ENCODE peak calls at places on chromosomes 2 and 18, in nine cellular contexts. One of them, this sample, is unnamed.

GRCh38 chr2:237380768-237381167 is 33.2 kb downstream of the COL6A3 start:
- DNase-seq in KBM-7: no peak
- DNase-seq in stimulated activated CD4-positive, alpha-beta T cell treated with anti-CD3 and anti-CD28 coated beads, Interleukin-1b, Interleukin-23, amount 100 ng/mL, for 4 hours: no peak
- DNase-seq in mesothelial cell of epicardium: no peak
- DNase-seq in sciatic nerve: no peak
- DNase-seq in brain microvascular endothelial cell: no peak
- DNase-seq in stomach: no peak
- DNase-seq in upper lobe of right lung: no peak
- DNase-seq in cardiac muscle cell: no peak
- DNase-seq in this sample: no peak

GRCh38 chr2:70087703-70088507 is 628 bp downstream of the PCBP1 start:
- DNase-seq in KBM-7: peak
- DNase-seq in stimulated activated CD4-positive, alpha-beta T cell treated with anti-CD3 and anti-CD28 coated beads, Interleukin-1b, Interleukin-23, amount 100 ng/mL, for 4 hours: peak
- DNase-seq in mesothelial cell of epicardium: peak
- DNase-seq in sciatic nerve: peak
- DNase-seq in brain microvascular endothelial cell: peak
- DNase-seq in stomach: peak
- DNase-seq in upper lobe of right lung: peak
- DNase-seq in cardiac muscle cell: peak
- DNase-seq in this sample: peak

GRCh38 chr2:156486175-156486574 is 50.0 kb downstream of the GPD2 start:
- DNase-seq in KBM-7: no peak
- DNase-seq in stimulated activated CD4-positive, alpha-beta T cell treated with anti-CD3 and anti-CD28 coated beads, Interleukin-1b, Interleukin-23, amount 100 ng/mL, for 4 hours: no peak
- DNase-seq in mesothelial cell of epicardium: no peak
- DNase-seq in sciatic nerve: no peak
- DNase-seq in brain microvascular endothelial cell: peak
- DNase-seq in stomach: no peak
- DNase-seq in upper lobe of right lung: no peak
- DNase-seq in cardiac muscle cell: no peak
- DNase-seq in this sample: no peak

GRCh38 chr2:11784747-11785610 is 38.5 kb downstream of the LPIN1 start:
- DNase-seq in KBM-7: peak
- DNase-seq in stimulated activated CD4-positive, alpha-beta T cell treated with anti-CD3 and anti-CD28 coated beads, Interleukin-1b, Interleukin-23, amount 100 ng/mL, for 4 hours: peak
- DNase-seq in mesothelial cell of epicardium: peak
- DNase-seq in sciatic nerve: peak
- DNase-seq in brain microvascular endothelial cell: peak
- DNase-seq in stomach: peak
- DNase-seq in upper lobe of right lung: no peak
- DNase-seq in cardiac muscle cell: peak
- DNase-seq in this sample: peak

GRCh38 chr2:58633576-58634365 is 392.6 kb upstream of the FANCL start:
- DNase-seq in KBM-7: no peak
- DNase-seq in stimulated activated CD4-positive, alpha-beta T cell treated with anti-CD3 and anti-CD28 coated beads, Interleukin-1b, Interleukin-23, amount 100 ng/mL, for 4 hours: no peak
- DNase-seq in mesothelial cell of epicardium: no peak
- DNase-seq in sciatic nerve: no peak
- DNase-seq in brain microvascular endothelial cell: peak
- DNase-seq in stomach: no peak
- DNase-seq in upper lobe of right lung: no peak
- DNase-seq in cardiac muscle cell: no peak
- DNase-seq in this sample: no peak

GRCh38 chr18:26650310-26651285 is 102.2 kb upstream of the KCTD1 start:
- DNase-seq in KBM-7: no peak
- DNase-seq in stimulated activated CD4-positive, alpha-beta T cell treated with anti-CD3 and anti-CD28 coated beads, Interleukin-1b, Interleukin-23, amount 100 ng/mL, for 4 hours: no peak
- DNase-seq in mesothelial cell of epicardium: no peak
- DNase-seq in sciatic nerve: no peak
- DNase-seq in brain microvascular endothelial cell: no peak
- DNase-seq in stomach: no peak
- DNase-seq in upper lobe of right lung: no peak
- DNase-seq in cardiac muscle cell: no peak
- DNase-seq in this sample: no peak

GRCh38 chr2:69026026-69026425 is 13.0 kb downstream of the ANTXR1 start:
- DNase-seq in KBM-7: peak
- DNase-seq in stimulated activated CD4-positive, alpha-beta T cell treated with anti-CD3 and anti-CD28 coated beads, Interleukin-1b, Interleukin-23, amount 100 ng/mL, for 4 hours: no peak
- DNase-seq in mesothelial cell of epicardium: no peak
- DNase-seq in sciatic nerve: no peak
- DNase-seq in brain microvascular endothelial cell: peak
- DNase-seq in stomach: peak
- DNase-seq in upper lobe of right lung: no peak
- DNase-seq in cardiac muscle cell: no peak
- DNase-seq in this sample: no peak

GRCh38 chr2:124810132-124810531 is 785.0 kb downstream of the CNTNAP5 start:
- DNase-seq in KBM-7: no peak
- DNase-seq in stimulated activated CD4-positive, alpha-beta T cell treated with anti-CD3 and anti-CD28 coated beads, Interleukin-1b, Interleukin-23, amount 100 ng/mL, for 4 hours: no peak
- DNase-seq in mesothelial cell of epicardium: no peak
- DNase-seq in sciatic nerve: no peak
- DNase-seq in brain microvascular endothelial cell: no peak
- DNase-seq in stomach: no peak
- DNase-seq in upper lobe of right lung: no peak
- DNase-seq in cardiac muscle cell: peak
- DNase-seq in this sample: no peak

GRCh38 chr2:20094955-20095354 is 43.5 kb upstream of the LAPTM4A start:
- DNase-seq in KBM-7: no peak
- DNase-seq in stimulated activated CD4-positive, alpha-beta T cell treated with anti-CD3 and anti-CD28 coated beads, Interleukin-1b, Interleukin-23, amount 100 ng/mL, for 4 hours: no peak
- DNase-seq in mesothelial cell of epicardium: no peak
- DNase-seq in sciatic nerve: no peak
- DNase-seq in brain microvascular endothelial cell: no peak
- DNase-seq in stomach: no peak
- DNase-seq in upper lobe of right lung: no peak
- DNase-seq in cardiac muscle cell: no peak
- DNase-seq in this sample: no peak

GRCh38 chr2:17115042-17115441 is 403.2 kb downstream of the RAD51AP2 start:
- DNase-seq in KBM-7: no peak
- DNase-seq in stimulated activated CD4-positive, alpha-beta T cell treated with anti-CD3 and anti-CD28 coated beads, Interleukin-1b, Interleukin-23, amount 100 ng/mL, for 4 hours: no peak
- DNase-seq in mesothelial cell of epicardium: no peak
- DNase-seq in sciatic nerve: no peak
- DNase-seq in brain microvascular endothelial cell: no peak
- DNase-seq in stomach: no peak
- DNase-seq in upper lobe of right lung: no peak
- DNase-seq in cardiac muscle cell: no peak
- DNase-seq in this sample: no peak

GRCh38 chr18:41828137-41828536 is 126.9 kb upstream of the PIK3C3 start:
- DNase-seq in KBM-7: no peak
- DNase-seq in stimulated activated CD4-positive, alpha-beta T cell treated with anti-CD3 and anti-CD28 coated beads, Interleukin-1b, Interleukin-23, amount 100 ng/mL, for 4 hours: no peak
- DNase-seq in mesothelial cell of epicardium: no peak
- DNase-seq in sciatic nerve: no peak
- DNase-seq in brain microvascular endothelial cell: no peak
- DNase-seq in stomach: no peak
- DNase-seq in upper lobe of right lung: no peak
- DNase-seq in cardiac muscle cell: no peak
- DNase-seq in this sample: no peak

GRCh38 chr2:68193774-68194372 is 36.2 kb downstream of the PNO1 start:
- DNase-seq in KBM-7: no peak
- DNase-seq in stimulated activated CD4-positive, alpha-beta T cell treated with anti-CD3 and anti-CD28 coated beads, Interleukin-1b, Interleukin-23, amount 100 ng/mL, for 4 hours: no peak
- DNase-seq in mesothelial cell of epicardium: no peak
- DNase-seq in sciatic nerve: no peak
- DNase-seq in brain microvascular endothelial cell: no peak
- DNase-seq in stomach: no peak
- DNase-seq in upper lobe of right lung: no peak
- DNase-seq in cardiac muscle cell: no peak
- DNase-seq in this sample: no peak

GRCh38 chr2:238158807-238159539 is at the start of gene ERFE:
- DNase-seq in KBM-7: peak
- DNase-seq in stimulated activated CD4-positive, alpha-beta T cell treated with anti-CD3 and anti-CD28 coated beads, Interleukin-1b, Interleukin-23, amount 100 ng/mL, for 4 hours: peak
- DNase-seq in mesothelial cell of epicardium: no peak
- DNase-seq in sciatic nerve: no peak
- DNase-seq in brain microvascular endothelial cell: no peak
- DNase-seq in stomach: no peak
- DNase-seq in upper lobe of right lung: peak
- DNase-seq in cardiac muscle cell: peak
- DNase-seq in this sample: peak

GRCh38 chr2:42101641-42102605 is 54.1 kb downstream of the PKDCC start:
- DNase-seq in KBM-7: no peak
- DNase-seq in stimulated activated CD4-positive, alpha-beta T cell treated with anti-CD3 and anti-CD28 coated beads, Interleukin-1b, Interleukin-23, amount 100 ng/mL, for 4 hours: peak
- DNase-seq in mesothelial cell of epicardium: peak
- DNase-seq in sciatic nerve: peak
- DNase-seq in brain microvascular endothelial cell: peak
- DNase-seq in stomach: peak
- DNase-seq in upper lobe of right lung: peak
- DNase-seq in cardiac muscle cell: no peak
- DNase-seq in this sample: peak

GRCh38 chr2:220503446-220503845 is 876.0 kb downstream of the SLC4A3 start:
- DNase-seq in KBM-7: no peak
- DNase-seq in stimulated activated CD4-positive, alpha-beta T cell treated with anti-CD3 and anti-CD28 coated beads, Interleukin-1b, Interleukin-23, amount 100 ng/mL, for 4 hours: no peak
- DNase-seq in mesothelial cell of epicardium: no peak
- DNase-seq in sciatic nerve: no peak
- DNase-seq in brain microvascular endothelial cell: no peak
- DNase-seq in stomach: no peak
- DNase-seq in upper lobe of right lung: no peak
- DNase-seq in cardiac muscle cell: no peak
- DNase-seq in this sample: no peak

GRCh38 chr2:231780123-231780908 is 766 bp downstream of the PDE6D start:
- DNase-seq in KBM-7: peak
- DNase-seq in stimulated activated CD4-positive, alpha-beta T cell treated with anti-CD3 and anti-CD28 coated beads, Interleukin-1b, Interleukin-23, amount 100 ng/mL, for 4 hours: no peak
- DNase-seq in mesothelial cell of epicardium: peak
- DNase-seq in sciatic nerve: no peak
- DNase-seq in brain microvascular endothelial cell: peak
- DNase-seq in stomach: no peak
- DNase-seq in upper lobe of right lung: peak
- DNase-seq in cardiac muscle cell: peak
- DNase-seq in this sample: peak

GRCh38 chr18:33146009-33146408 is 294.5 kb downstream of the CCDC178 start:
- DNase-seq in KBM-7: no peak
- DNase-seq in stimulated activated CD4-positive, alpha-beta T cell treated with anti-CD3 and anti-CD28 coated beads, Interleukin-1b, Interleukin-23, amount 100 ng/mL, for 4 hours: no peak
- DNase-seq in mesothelial cell of epicardium: no peak
- DNase-seq in sciatic nerve: no peak
- DNase-seq in brain microvascular endothelial cell: no peak
- DNase-seq in stomach: no peak
- DNase-seq in upper lobe of right lung: no peak
- DNase-seq in cardiac muscle cell: no peak
- DNase-seq in this sample: no peak

GRCh38 chr2:118986733-118987132 is 44.7 kb downstream of the MARCO start:
- DNase-seq in KBM-7: no peak
- DNase-seq in stimulated activated CD4-positive, alpha-beta T cell treated with anti-CD3 and anti-CD28 coated beads, Interleukin-1b, Interleukin-23, amount 100 ng/mL, for 4 hours: no peak
- DNase-seq in mesothelial cell of epicardium: no peak
- DNase-seq in sciatic nerve: no peak
- DNase-seq in brain microvascular endothelial cell: no peak
- DNase-seq in stomach: no peak
- DNase-seq in upper lobe of right lung: no peak
- DNase-seq in cardiac muscle cell: no peak
- DNase-seq in this sample: no peak

GRCh38 chr2:167336213-167336612 is 447.9 kb downstream of the XIRP2 start:
- DNase-seq in KBM-7: no peak
- DNase-seq in stimulated activated CD4-positive, alpha-beta T cell treated with anti-CD3 and anti-CD28 coated beads, Interleukin-1b, Interleukin-23, amount 100 ng/mL, for 4 hours: no peak
- DNase-seq in mesothelial cell of epicardium: no peak
- DNase-seq in sciatic nerve: no peak
- DNase-seq in brain microvascular endothelial cell: no peak
- DNase-seq in stomach: no peak
- DNase-seq in upper lobe of right lung: no peak
- DNase-seq in cardiac muscle cell: no peak
- DNase-seq in this sample: no peak

GRCh38 chr18:25113081-25113480 is 238.9 kb downstream of the ZNF521 start:
- DNase-seq in KBM-7: no peak
- DNase-seq in stimulated activated CD4-positive, alpha-beta T cell treated with anti-CD3 and anti-CD28 coated beads, Interleukin-1b, Interleukin-23, amount 100 ng/mL, for 4 hours: no peak
- DNase-seq in mesothelial cell of epicardium: no peak
- DNase-seq in sciatic nerve: no peak
- DNase-seq in brain microvascular endothelial cell: no peak
- DNase-seq in stomach: no peak
- DNase-seq in upper lobe of right lung: no peak
- DNase-seq in cardiac muscle cell: peak
- DNase-seq in this sample: no peak

GRCh38 chr2:173999272-173999671 is 34.1 kb upstream of the SP3 start:
- DNase-seq in KBM-7: no peak
- DNase-seq in stimulated activated CD4-positive, alpha-beta T cell treated with anti-CD3 and anti-CD28 coated beads, Interleukin-1b, Interleukin-23, amount 100 ng/mL, for 4 hours: no peak
- DNase-seq in mesothelial cell of epicardium: no peak
- DNase-seq in sciatic nerve: no peak
- DNase-seq in brain microvascular endothelial cell: no peak
- DNase-seq in stomach: no peak
- DNase-seq in upper lobe of right lung: no peak
- DNase-seq in cardiac muscle cell: no peak
- DNase-seq in this sample: no peak

GRCh38 chr18:48845174-48845573 is 105.6 kb downstream of the SMAD7 start:
- DNase-seq in KBM-7: no peak
- DNase-seq in stimulated activated CD4-positive, alpha-beta T cell treated with anti-CD3 and anti-CD28 coated beads, Interleukin-1b, Interleukin-23, amount 100 ng/mL, for 4 hours: no peak
- DNase-seq in mesothelial cell of epicardium: no peak
- DNase-seq in sciatic nerve: no peak
- DNase-seq in brain microvascular endothelial cell: no peak
- DNase-seq in stomach: no peak
- DNase-seq in upper lobe of right lung: peak
- DNase-seq in cardiac muscle cell: no peak
- DNase-seq in this sample: peak

GRCh38 chr2:180625006-180625844 is 355.2 kb upstream of the UBE2E3 start:
- DNase-seq in KBM-7: no peak
- DNase-seq in stimulated activated CD4-positive, alpha-beta T cell treated with anti-CD3 and anti-CD28 coated beads, Interleukin-1b, Interleukin-23, amount 100 ng/mL, for 4 hours: no peak
- DNase-seq in mesothelial cell of epicardium: no peak
- DNase-seq in sciatic nerve: no peak
- DNase-seq in brain microvascular endothelial cell: peak
- DNase-seq in stomach: no peak
- DNase-seq in upper lobe of right lung: no peak
- DNase-seq in cardiac muscle cell: no peak
- DNase-seq in this sample: no peak

GRCh38 chr18:48739266-48740067 is 200.6 kb downstream of the CTIF start:
- DNase-seq in KBM-7: no peak
- DNase-seq in stimulated activated CD4-positive, alpha-beta T cell treated with anti-CD3 and anti-CD28 coated beads, Interleukin-1b, Interleukin-23, amount 100 ng/mL, for 4 hours: no peak
- DNase-seq in mesothelial cell of epicardium: no peak
- DNase-seq in sciatic nerve: no peak
- DNase-seq in brain microvascular endothelial cell: no peak
- DNase-seq in stomach: no peak
- DNase-seq in upper lobe of right lung: no peak
- DNase-seq in cardiac muscle cell: no peak
- DNase-seq in this sample: no peak

GRCh38 chr2:219327719-219328118 is 4.8 kb downstream of the RESP18 start:
- DNase-seq in KBM-7: no peak
- DNase-seq in stimulated activated CD4-positive, alpha-beta T cell treated with anti-CD3 and anti-CD28 coated beads, Interleukin-1b, Interleukin-23, amount 100 ng/mL, for 4 hours: no peak
- DNase-seq in mesothelial cell of epicardium: no peak
- DNase-seq in sciatic nerve: no peak
- DNase-seq in brain microvascular endothelial cell: no peak
- DNase-seq in stomach: no peak
- DNase-seq in upper lobe of right lung: no peak
- DNase-seq in cardiac muscle cell: no peak
- DNase-seq in this sample: no peak

GRCh38 chr2:237351046-237351445 is 62.9 kb downstream of the COL6A3 start:
- DNase-seq in KBM-7: no peak
- DNase-seq in stimulated activated CD4-positive, alpha-beta T cell treated with anti-CD3 and anti-CD28 coated beads, Interleukin-1b, Interleukin-23, amount 100 ng/mL, for 4 hours: no peak
- DNase-seq in mesothelial cell of epicardium: no peak
- DNase-seq in sciatic nerve: no peak
- DNase-seq in brain microvascular endothelial cell: no peak
- DNase-seq in stomach: no peak
- DNase-seq in upper lobe of right lung: no peak
- DNase-seq in cardiac muscle cell: peak
- DNase-seq in this sample: no peak

GRCh38 chr18:67476585-67476984 is 39.9 kb downstream of the DSEL start:
- DNase-seq in KBM-7: no peak
- DNase-seq in stimulated activated CD4-positive, alpha-beta T cell treated with anti-CD3 and anti-CD28 coated beads, Interleukin-1b, Interleukin-23, amount 100 ng/mL, for 4 hours: no peak
- DNase-seq in mesothelial cell of epicardium: no peak
- DNase-seq in sciatic nerve: no peak
- DNase-seq in brain microvascular endothelial cell: no peak
- DNase-seq in stomach: no peak
- DNase-seq in upper lobe of right lung: no peak
- DNase-seq in cardiac muscle cell: no peak
- DNase-seq in this sample: no peak

GRCh38 chr2:72118951-72119350 is 28.7 kb downstream of the CYP26B1 start:
- DNase-seq in KBM-7: no peak
- DNase-seq in stimulated activated CD4-positive, alpha-beta T cell treated with anti-CD3 and anti-CD28 coated beads, Interleukin-1b, Interleukin-23, amount 100 ng/mL, for 4 hours: no peak
- DNase-seq in mesothelial cell of epicardium: no peak
- DNase-seq in sciatic nerve: peak
- DNase-seq in brain microvascular endothelial cell: no peak
- DNase-seq in stomach: no peak
- DNase-seq in upper lobe of right lung: no peak
- DNase-seq in cardiac muscle cell: no peak
- DNase-seq in this sample: no peak

GRCh38 chr2:227890495-227891079 is 19.2 kb downstream of the DAW1 start:
- DNase-seq in KBM-7: peak
- DNase-seq in stimulated activated CD4-positive, alpha-beta T cell treated with anti-CD3 and anti-CD28 coated beads, Interleukin-1b, Interleukin-23, amount 100 ng/mL, for 4 hours: no peak
- DNase-seq in mesothelial cell of epicardium: no peak
- DNase-seq in sciatic nerve: no peak
- DNase-seq in brain microvascular endothelial cell: no peak
- DNase-seq in stomach: no peak
- DNase-seq in upper lobe of right lung: no peak
- DNase-seq in cardiac muscle cell: peak
- DNase-seq in this sample: no peak

GRCh38 chr2:172090044-172090946 is 5.0 kb downstream of the DLX1 start:
- DNase-seq in KBM-7: no peak
- DNase-seq in stimulated activated CD4-positive, alpha-beta T cell treated with anti-CD3 and anti-CD28 coated beads, Interleukin-1b, Interleukin-23, amount 100 ng/mL, for 4 hours: no peak
- DNase-seq in mesothelial cell of epicardium: no peak
- DNase-seq in sciatic nerve: no peak
- DNase-seq in brain microvascular endothelial cell: no peak
- DNase-seq in stomach: no peak
- DNase-seq in upper lobe of right lung: no peak
- DNase-seq in cardiac muscle cell: no peak
- DNase-seq in this sample: no peak

GRCh38 chr2:20796374-20796791 is 26.5 kb downstream of the LDAH start:
- DNase-seq in KBM-7: no peak
- DNase-seq in stimulated activated CD4-positive, alpha-beta T cell treated with anti-CD3 and anti-CD28 coated beads, Interleukin-1b, Interleukin-23, amount 100 ng/mL, for 4 hours: no peak
- DNase-seq in mesothelial cell of epicardium: no peak
- DNase-seq in sciatic nerve: no peak
- DNase-seq in brain microvascular endothelial cell: peak
- DNase-seq in stomach: no peak
- DNase-seq in upper lobe of right lung: no peak
- DNase-seq in cardiac muscle cell: no peak
- DNase-seq in this sample: no peak